ENCODE peak calls at places on chromosomes 12 and 14, in four cellular contexts. F, V, P and U are unnamed samples.

GRCh38 chr14:96086032-96086431 is 46.9 kb downstream of the C14orf132 start:
- DNase-seq in V (peak; percentile 23), P (no peak), F (no peak), U (peak; percentile 94)

GRCh38 chr12:110995615-110996014 is 75.2 kb upstream of the MYL2 start:
- DNase-seq in F (no peak), P (no peak), V (no peak), U (no peak)

GRCh38 chr14:86790408-86791364 is 1202.3 kb downstream of the GALC start:
- DNase-seq in V (no peak), F (no peak), P (peak; percentile 42), U (no peak)

GRCh38 chr12:117190210-117190781 is at the start of gene FBXO21:
- DNase-seq in V (peak; percentile 87), P (peak; percentile 65), F (peak; percentile 88), U (peak; percentile 96)

GRCh38 chr12:32198555-32198954 is 91.9 kb downstream of the BICD1 start:
- DNase-seq in F (no peak), P (no peak), V (no peak), U (peak; percentile 81)

GRCh38 chr14:42277840-42278239 is 671.2 kb downstream of the LRFN5 start:
- DNase-seq in V (no peak), P (no peak), F (no peak), U (no peak)

GRCh38 chr14:68960123-68960522 is 19.0 kb downstream of the ACTN1 start:
- DNase-seq in P (no peak), V (no peak), F (no peak), U (no peak)

GRCh38 chr12:127052491-127053232 is 1214.3 kb upstream of the TMEM132C start:
- DNase-seq in V (no peak), F (no peak), P (no peak), U (peak; percentile 92)

GRCh38 chr14:104977008-104977680 is 1.0 kb downstream of the AHNAK2 start:
- DNase-seq in V (no peak), F (no peak), P (no peak), U (no peak)

GRCh38 chr14:31978423-31978822 is 98.7 kb upstream of the ARHGAP5 start:
- DNase-seq in F (no peak), V (no peak), P (no peak), U (no peak)

GRCh38 chr12:63034601-63035000 is 99.7 kb upstream of the PPM1H start:
- DNase-seq in P (no peak), F (no peak), V (no peak), U (no peak)

GRCh38 chr14:63899953-63900352 is 47.1 kb downstream of the SYNE2 start:
- DNase-seq in P (no peak), F (no peak), V (no peak), U (no peak)

GRCh38 chr12:46608431-46609280 is 217.1 kb downstream of the SLC38A4 start:
- DNase-seq in V (no peak), F (no peak), P (no peak), U (peak; percentile 81)

GRCh38 chr14:44889600-44890479 is 71.9 kb downstream of the KLHL28 start:
- DNase-seq in F (no peak), P (no peak), V (no peak), U (no peak)

GRCh38 chr12:48924617-48925217 is 575 bp downstream of the FKBP11 start:
- DNase-seq in P (no peak), V (peak; percentile 23), F (no peak), U (peak; percentile 68)
- H3K27ac ChIP-seq in P (peak overlapping the region; percentile 46), V (no peak overlapping the region), F (no peak overlapping the region), U (peak overlapping the region; percentile 46)

GRCh38 chr12:43115441-43116160 is 436.4 kb downstream of the ADAMTS20 start:
- DNase-seq in P (no peak), V (no peak), F (no peak), U (peak; percentile 21)

GRCh38 chr12:43120189-43120588 is 431.8 kb downstream of the ADAMTS20 start:
- DNase-seq in P (no peak), V (no peak), F (no peak), U (no peak)

GRCh38 chr12:43114316-43114715 is 437.7 kb downstream of the ADAMTS20 start:
- DNase-seq in V (no peak), F (no peak), P (no peak), U (no peak)

GRCh38 chr12:43117226-43117930 is 434.6 kb downstream of the ADAMTS20 start:
- DNase-seq in P (no peak), F (no peak), V (no peak), U (no peak)

DNA sequence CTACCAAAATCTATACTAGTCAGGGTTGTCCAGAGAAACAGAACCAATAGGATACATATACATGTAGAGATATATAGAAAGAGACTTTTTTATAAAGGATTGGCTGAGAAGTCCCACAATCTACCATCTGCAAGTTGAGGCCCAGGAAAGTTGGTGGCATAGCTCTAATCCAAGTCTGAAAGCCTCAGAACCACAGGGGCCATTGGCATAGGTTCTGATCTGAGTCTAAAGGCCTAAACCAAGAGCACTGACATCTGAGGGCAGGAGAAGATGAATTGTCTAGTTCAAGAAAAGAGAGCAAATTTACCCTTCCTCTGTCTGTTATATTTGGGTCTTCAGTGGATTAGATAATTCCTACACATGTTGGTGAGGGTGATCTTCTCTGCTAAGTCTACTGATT is 433.1 kb downstream of the ADAMTS20 start:
- DNase-seq in P (no peak), F (no peak), V (no peak), U (no peak)
- H3K4me2 ChIP-seq in P (no peak overlapping the region), F (no peak overlapping the region), V (no peak overlapping the region), U (no peak overlapping the region)

GRCh38 chr12:123397400-123397799 is 13.5 kb downstream of the KMT5A start:
- DNase-seq in V (no peak), P (no peak), F (no peak), U (peak; percentile 77)
- H3K27ac ChIP-seq in V (no peak overlapping the region), P (no peak overlapping the region), F (no peak overlapping the region), U (peak overlapping the region; percentile 85)

GRCh38 chr12:92065018-92065499 is 80.6 kb downstream of the BTG1 start:
- DNase-seq in P (peak; percentile 53), V (no peak), F (no peak), U (peak; percentile 53)

GRCh38 chr12:92062539-92063493 is 82.8 kb downstream of the BTG1 start:
- DNase-seq in V (no peak), F (peak; percentile 11), P (no peak), U (no peak)

GRCh38 chr12:92065664-92066063 is 80.0 kb downstream of the BTG1 start:
- DNase-seq in F (no peak), V (no peak), P (no peak), U (peak; percentile 17)

GRCh38 chr12:92063641-92064040 is 82.0 kb downstream of the BTG1 start:
- DNase-seq in V (no peak), P (no peak), F (no peak), U (peak; percentile 13)

DNA sequence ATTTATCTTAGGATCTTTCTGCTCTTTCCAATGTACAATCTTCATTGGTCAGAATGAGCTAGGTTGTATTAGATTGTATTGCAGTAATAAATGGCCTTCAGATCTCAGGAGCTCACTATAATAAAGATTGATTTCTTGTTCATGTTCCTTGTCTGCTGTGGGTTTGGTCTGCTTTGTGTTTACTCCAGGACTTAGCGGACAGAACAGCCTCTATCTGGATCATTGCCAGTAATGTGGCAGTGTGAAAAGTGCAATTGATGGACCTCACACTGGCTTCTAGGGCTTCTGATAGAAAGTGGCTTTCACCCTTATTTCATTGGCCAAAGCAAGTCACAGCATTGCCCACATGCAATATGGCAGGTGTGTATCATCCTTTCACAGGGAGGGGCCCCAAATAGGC is 81.2 kb downstream of the BTG1 start:
- DNase-seq in F (no peak), V (no peak), P (peak; percentile 30), U (no peak)
- H3K4me2 ChIP-seq in F (no peak overlapping the region), V (no peak overlapping the region), P (peak overlapping the region; percentile 69), U (no peak overlapping the region)

GRCh38 chr12:95371571-95371970 is 102.4 kb upstream of the METAP2 start:
- DNase-seq in P (no peak), V (no peak), F (no peak), U (peak; percentile 15)

GRCh38 chr12:95368931-95369330 is 105.0 kb upstream of the METAP2 start:
- DNase-seq in F (no peak), V (no peak), P (no peak), U (no peak)

GRCh38 chr12:95365912-95366311 is 108.0 kb upstream of the METAP2 start:
- DNase-seq in F (no peak), P (no peak), V (no peak), U (no peak)
- H3K27ac ChIP-seq in F (no peak overlapping the region), P (no peak overlapping the region), V (no peak overlapping the region), U (no peak overlapping the region)

GRCh38 chr12:68788554-68789143 is 19.3 kb upstream of the MDM2 start:
- DNase-seq in P (no peak), F (no peak), V (no peak), U (no peak)

GRCh38 chr12:68785823-68786222 is 22.2 kb upstream of the MDM2 start:
- DNase-seq in F (no peak), P (peak; percentile 36), V (no peak), U (no peak)

GRCh38 chr12:68789144-68789878 is 18.7 kb upstream of the MDM2 start:
- DNase-seq in P (peak; percentile 95), F (no peak), V (no peak), U (no peak)

GRCh38 chr12:68785358-68785757 is 22.6 kb upstream of the MDM2 start:
- DNase-seq in V (no peak), F (no peak), P (no peak), U (peak; percentile 60)

DNA sequence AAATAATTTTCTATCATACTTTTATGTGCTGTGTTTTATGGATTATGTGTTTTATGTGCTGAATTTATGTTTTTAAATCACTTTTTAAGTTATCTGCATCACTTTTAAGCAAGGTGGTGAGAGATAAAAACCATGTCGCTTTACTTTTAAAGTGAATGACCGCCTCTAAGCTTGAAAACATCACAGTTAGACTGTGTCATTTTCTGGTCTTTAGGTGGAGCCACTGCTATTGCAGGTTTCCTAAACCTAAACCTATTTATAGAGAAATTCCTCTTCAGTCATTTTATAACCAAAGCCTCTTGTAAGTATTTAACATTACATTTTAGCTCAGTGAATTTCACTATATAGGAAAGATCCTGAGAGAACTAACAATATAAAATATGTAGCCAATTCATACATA is 21.0 kb upstream of the MDM2 start:
- DNase-seq in P (peak; percentile 56), V (no peak), F (no peak), U (peak; percentile 21)
- H3K4me2 ChIP-seq in P (peak overlapping the region; percentile 63), V (peak overlapping the region; percentile 19), F (no peak overlapping the region), U (no peak overlapping the region)

DNA sequence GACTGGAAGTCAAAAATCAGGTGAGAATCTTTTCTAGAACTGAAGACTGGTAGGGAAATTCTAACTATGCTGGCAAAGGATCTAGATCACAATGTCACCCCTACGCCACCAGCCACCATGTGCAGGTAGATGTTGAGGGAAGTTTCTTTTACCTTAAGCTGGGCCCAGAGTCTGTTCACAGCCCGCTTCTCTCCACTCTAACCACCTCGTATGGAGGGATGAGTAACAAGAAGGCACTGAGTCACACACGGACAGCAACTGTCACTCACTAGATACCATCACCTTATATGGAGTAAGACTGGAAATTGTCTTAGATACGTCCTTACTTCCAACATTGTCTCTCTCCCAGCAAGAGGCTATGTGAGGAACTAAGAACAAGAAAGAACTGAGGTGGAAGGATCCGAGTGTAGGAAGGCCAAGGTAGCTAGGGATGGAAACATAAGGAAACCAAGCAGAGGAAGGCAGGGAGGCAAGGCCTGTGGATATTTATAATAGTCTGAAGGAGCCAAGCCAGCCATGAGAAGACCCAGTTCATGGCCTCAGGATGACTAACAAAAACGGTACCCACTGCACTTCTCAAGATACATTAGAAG is 15.4 kb downstream of the REM2 start:
- DNase-seq in F (no peak), P (no peak), V (no peak), U (peak; percentile 91)
- H3K27ac ChIP-seq in F (no peak overlapping the region), P (no peak overlapping the region), V (no peak overlapping the region), U (peak overlapping the region; percentile 58)